ENCODE peak calls at places on chromosomes 3 and 15, in ten cellular contexts. O is fibroblast of lung; E is T-helper 2 cell treated with Interferon-gamma antibody and Interleukin-4, amounts not matched to agents 5 μg/mL and 100 μg/mL, for 36 hours; D is activated naive CD8-positive, alpha-beta T cell treated with anti-CD3 and anti-CD28 coated beads for 36 hours; B is GM20000; Y is non-pigmented ciliary epithelial cell; H is activated CD4-positive, alpha-beta T cell treated with anti-CD3 and anti-CD28 coated beads, Interleukin-2, amount 50 U/mL, for 48 hours; M is mesendoderm; G is frontal cortex; P is HFFc6. R is an unnamed sample.

GRCh38 chr3:30437172-30437571 is 169.2 kb upstream of the TGFBR2 start:
- DNase-seq in G (peak), Y (no peak), M (peak), H (no peak), P (no peak), E (no peak), O (peak), D (no peak), B (no peak), R (peak)

GRCh38 chr15:51380999-51381806 is 39.7 kb downstream of the GLDN start:
- DNase-seq in O (peak), P (peak), M (peak), D (peak), E (peak), G (peak), H (peak), Y (peak), B (peak), R (peak)

GRCh38 chr3:87120850-87121249 is 106.3 kb upstream of the CHMP2B start:
- DNase-seq in O (no peak), M (peak), D (no peak), Y (no peak), P (no peak), B (no peak), H (no peak), G (no peak), E (no peak), R (no peak)

GRCh38 chr15:52331490-52332240 is 36.1 kb upstream of the MYO5C start:
- DNase-seq in B (peak), E (peak), G (peak), O (peak), H (peak), P (peak), Y (no peak), D (peak), M (peak), R (peak)

GRCh38 chr15:31089361-31090047 is 12.0 kb downstream of the TRPM1 start:
- DNase-seq in G (no peak), O (no peak), Y (no peak), D (no peak), M (no peak), E (no peak), B (no peak), P (no peak), H (no peak), R (no peak)

GRCh38 chr3:155872904-155873646 is 2.6 kb downstream of the GMPS start:
- DNase-seq in D (no peak), M (no peak), G (no peak), H (no peak), Y (no peak), E (no peak), P (no peak), B (no peak), O (no peak), R (no peak)

GRCh38 chr15:33200903-33201302 is 6.4 kb upstream of the FMN1 start:
- DNase-seq in D (no peak), M (peak), O (peak), E (no peak), H (no peak), Y (no peak), P (no peak), B (no peak), G (no peak), R (peak)

GRCh38 chr3:74692-75243 is 121.8 kb upstream of the CHL1 start:
- DNase-seq in O (no peak), Y (no peak), E (no peak), D (no peak), B (no peak), P (no peak), G (no peak), M (peak), H (no peak), R (no peak)

GRCh38 chr3:152564454-152564853 is 270.5 kb upstream of the P2RY1 start:
- DNase-seq in H (no peak), G (no peak), B (no peak), M (no peak), D (no peak), E (no peak), Y (no peak), O (no peak), P (no peak), R (no peak)

GRCh38 chr3:173902866-173903265 is 505.3 kb downstream of the NLGN1 start:
- DNase-seq in D (no peak), O (peak), B (no peak), G (no peak), M (peak), H (no peak), Y (no peak), E (no peak), P (peak), R (no peak)

GRCh38 chr3:5095879-5096278 is 26.2 kb upstream of the ARL8B start:
- DNase-seq in B (no peak), G (peak), H (no peak), Y (no peak), E (no peak), D (peak), O (peak), P (no peak), M (peak), R (peak)

GRCh38 chr3:172274906-172275305 is 173.3 kb downstream of the GHSR start:
- DNase-seq in B (no peak), P (no peak), Y (no peak), O (no peak), E (no peak), M (no peak), D (no peak), G (no peak), H (no peak), R (no peak)

GRCh38 chr3:31186041-31186440 is 291.6 kb upstream of the GADL1 start:
- DNase-seq in B (no peak), E (no peak), P (no peak), H (no peak), G (no peak), O (no peak), D (no peak), M (no peak), Y (no peak), R (no peak)

GRCh38 chr3:59608356-59608755 is 558.5 kb upstream of the CFAP20DC start:
- DNase-seq in B (no peak), P (no peak), D (no peak), Y (no peak), O (no peak), G (no peak), E (no peak), M (no peak), H (no peak), R (no peak)

R was measured in RPMI7951.